ENCODE peak calls at places on chromosomes 13 and 19, in four cellular contexts. T, O, W and X are unnamed samples.

GRCh38 chr19:1941146-1942077 is at the start of gene CSNK1G2:
- DNase-seq in T (peak; percentile 36), O (peak; percentile 70), W (no peak), X (no peak)

GRCh38 chr19:48135411-48135810 is 24.8 kb upstream of the PLA2G4C start:
- DNase-seq in T (no peak), O (no peak), W (peak; percentile 65), X (no peak)

GRCh38 chr19:919157-920050 is 2.3 kb downstream of the KISS1R start:
- DNase-seq in T (no peak), O (no peak), W (peak; percentile 74), X (no peak)

GRCh38 chr13:95115525-95115924 is 185.7 kb downstream of the ABCC4 start:
- DNase-seq in T (peak; percentile 43), O (no peak), W (no peak), X (no peak)

GRCh38 chr19:41225238-41226052 is 6.4 kb downstream of the AXL start:
- DNase-seq in T (peak; percentile 50), O (no peak), W (no peak), X (peak; percentile 93)

GRCh38 chr19:48415395-48415794 is 21.9 kb downstream of the GRIN2D start:
- DNase-seq in T (peak; percentile 80), O (peak; percentile 88), W (peak; percentile 99), X (peak; percentile 78)

GRCh38 chr19:34171539-34171876 is 796 bp upstream of the LSM14A start:
- DNase-seq in T (no peak), O (no peak), W (no peak), X (no peak)

GRCh38 chr19:33841685-33842084 is 45.0 kb downstream of the KCTD15 start:
- DNase-seq in T (peak; percentile 25), O (no peak), W (no peak), X (no peak)

GRCh38 chr13:70941454-70941853 is 833.2 kb upstream of the KLHL1 start:
- DNase-seq in T (no peak), O (no peak), W (no peak), X (no peak)

GRCh38 chr19:1967087-1967608 is 26.2 kb downstream of the CSNK1G2 start:
- DNase-seq in T (no peak), O (no peak), W (no peak), X (no peak)

GRCh38 chr19:32068805-32069204 is 276.6 kb upstream of the ZNF507 start:
- DNase-seq in T (no peak), O (no peak), W (no peak), X (no peak)

GRCh38 chr13:96650301-96650886 is 343.9 kb downstream of the OXGR1 start:
- DNase-seq in T (no peak), O (no peak), W (no peak), X (no peak)

GRCh38 chr13:40993987-40994386 is 25.1 kb downstream of the ELF1 start:
- DNase-seq in T (peak; percentile 49), O (no peak), W (peak; percentile 47), X (no peak)

GRCh38 chr19:3179739-3180293 is 1.2 kb downstream of the S1PR4 start:
- DNase-seq in T (no peak), O (peak; percentile 62), W (no peak), X (no peak)

GRCh38 chr19:3178973-3179738 is 587 bp downstream of the S1PR4 start:
- DNase-seq in T (no peak), O (peak; percentile 58), W (peak; percentile 59), X (no peak)

GRCh38 chr19:3175761-3176714 is 2.5 kb upstream of the S1PR4 start:
- DNase-seq in T (peak; percentile 92), O (peak; percentile 39), W (no peak), X (no peak)

GRCh38 chr19:3178377-3178972 is at the start of gene S1PR4:
- DNase-seq in T (no peak), O (peak; percentile 63), W (no peak), X (no peak)

DNA sequence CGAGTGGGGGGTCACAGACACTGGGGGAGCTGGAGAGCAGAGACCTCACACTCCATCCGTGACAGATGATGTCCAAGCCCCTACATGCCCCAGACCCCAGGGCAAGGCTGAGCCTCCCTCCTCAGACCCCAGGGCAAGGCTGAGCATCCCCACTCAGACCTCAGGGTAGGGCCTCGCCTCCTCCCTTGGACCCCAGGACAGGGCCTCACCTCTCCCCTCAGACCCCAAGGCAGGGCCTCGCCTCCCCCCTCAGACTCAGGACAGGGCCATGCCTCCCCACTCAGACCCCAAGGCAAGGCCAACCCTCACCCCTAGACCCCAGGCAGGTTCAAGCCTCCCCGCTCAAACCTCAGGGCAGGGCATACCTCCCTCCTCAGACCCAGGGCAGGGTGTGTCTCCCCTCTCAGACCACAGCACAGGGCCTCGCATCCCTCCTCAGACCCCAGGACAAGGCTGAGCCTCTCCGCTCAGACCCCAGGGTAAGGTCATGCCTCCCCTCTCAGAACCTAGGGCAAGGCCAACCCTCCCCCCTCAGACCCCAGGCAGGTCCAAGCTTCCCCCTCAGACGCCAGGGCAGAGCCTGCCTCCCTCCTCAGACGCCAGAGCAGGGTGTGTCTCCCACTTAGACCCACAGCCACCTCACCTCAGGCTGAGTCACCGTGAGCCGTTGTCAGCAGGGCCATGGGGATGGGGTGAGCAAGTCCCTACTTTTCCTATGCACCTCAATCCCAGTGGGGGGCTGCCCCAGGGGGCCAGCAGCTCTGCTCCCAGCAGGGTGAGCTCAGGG is 1.7 kb upstream of the S1PR4 start:
- DNase-seq in T (peak; percentile 76), O (peak; percentile 60), W (no peak), X (no peak)
- H3K27ac ChIP-seq in T (no peak overlapping the region), O (no peak overlapping the region), W (no peak overlapping the region), X (no peak overlapping the region)

GRCh38 chr19:8457209-8457608 is 12.4 kb downstream of the HNRNPM start:
- DNase-seq in T (no peak), O (no peak), W (no peak), X (no peak)
- H3K4me1 ChIP-seq in T (peaks cover 68% of the 10 kb centered on the region), O (peaks cover 60% of the 10 kb centered on the region), W (peaks cover 24% of the 10 kb centered on the region), X (peaks cover 93% of the 10 kb centered on the region)

GRCh38 chr19:55224038-55224665 is 4.4 kb downstream of the TMEM86B start:
- DNase-seq in T (no peak), O (no peak), W (no peak), X (no peak)

GRCh38 chr19:55223291-55224037 is 5.1 kb downstream of the TMEM86B start:
- DNase-seq in T (no peak), O (no peak), W (no peak), X (no peak)

GRCh38 chr19:55216461-55217198 is 7.3 kb upstream of the PTPRH start:
- DNase-seq in T (peak; percentile 66), O (peak; percentile 79), W (peak; percentile 97), X (peak; percentile 88)

GRCh38 chr19:55225415-55225958 is 3.1 kb downstream of the TMEM86B start:
- DNase-seq in T (no peak), O (no peak), W (no peak), X (no peak)

GRCh38 chr19:55220525-55220924 is 8.0 kb downstream of the TMEM86B start:
- DNase-seq in T (no peak), O (no peak), W (peak; percentile 82), X (no peak)
- TF ChIP-seq CTCF in T (no peak), O (no peak), W (no peak), X (no peak)

GRCh38 chr13:112245959-112246358 is 130.2 kb upstream of the SPACA7 start:
- DNase-seq in T (peak; percentile 24), O (no peak), W (no peak), X (peak; percentile 18)
- H3K27ac ChIP-seq in T (no peak overlapping the region), O (no peak overlapping the region), W (no peak overlapping the region), X (no peak overlapping the region)